ENCODE peak calls at places on chromosomes 1 and 21, in nine cellular contexts. T is CD4-positive, alpha-beta T cell; E is ELF-1; J is fibroblast of the conjunctiva; W is renal cortical epithelial cell; A is A172; Q is kidney epithelial cell; S is DMS153; V is MCF 10A. L is an unnamed sample.

GRCh38 chr1:232508161-232508661 is 121.7 kb downstream of the SIPA1L2 start:
- DNase-seq in T (no peak), E (no peak), J (no peak), W (no peak), A (no peak), Q (no peak), S (no peak), V (peak; percentile 40), L (peak; percentile 87)

GRCh38 chr1:229204863-229205777 is 65.8 kb upstream of the RAB4A start:
- DNase-seq in T (no peak), E (no peak), J (peak; percentile 87), W (peak; percentile 30), A (no peak), Q (no peak), S (no peak), V (no peak), L (no peak)

GRCh38 chr1:151680812-151681211 is 35.8 kb downstream of the CELF3 start:
- DNase-seq in T (no peak), E (no peak), J (peak; percentile 61), W (peak; percentile 95), A (peak; percentile 100), Q (peak; percentile 80), S (no peak), V (peak; percentile 80), L (no peak)

GRCh38 chr1:151612506-151613274 is 840 bp downstream of the SNX27 start:
- DNase-seq in T (peak; percentile 12), E (peak; percentile 14), J (no peak), W (no peak), A (peak; percentile 37), Q (no peak), S (no peak), V (no peak), L (no peak)

GRCh38 chr1:162360237-162360873 is 16.3 kb downstream of the SPATA46 start:
- DNase-seq in T (no peak), E (no peak), J (no peak), W (no peak), A (no peak), Q (no peak), S (no peak), V (no peak), L (no peak)

GRCh38 chr1:166836733-166837132 is 2.5 kb upstream of the POGK start:
- DNase-seq in T (no peak), E (no peak), J (no peak), W (peak; percentile 31), A (no peak), Q (no peak), S (no peak), V (peak; percentile 28), L (no peak)

GRCh38 chr21:41583274-41583790 is 75.4 kb upstream of the TMPRSS2 start:
- DNase-seq in T (no peak), E (peak; percentile 65), J (no peak), W (peak; percentile 79), A (no peak), Q (no peak), S (no peak), V (no peak), L (no peak)

GRCh38 chr1:171581766-171582165 is 40.3 kb upstream of the MYOCOS start:
- DNase-seq in T (no peak), E (no peak), J (no peak), W (no peak), A (no peak), Q (no peak), S (no peak), V (no peak), L (no peak)

GRCh38 chr1:151314137-151314875 is 12.9 kb downstream of the PI4KB start:
- DNase-seq in T (no peak), E (no peak), J (peak; percentile 81), W (peak; percentile 72), A (peak; percentile 98), Q (peak; percentile 21), S (no peak), V (peak; percentile 78), L (peak; percentile 98)

GRCh38 chr1:209389258-209389657 is 194.3 kb upstream of the CAMK1G start:
- DNase-seq in T (no peak), E (no peak), J (no peak), W (peak; percentile 100), A (peak; percentile 99), Q (peak; percentile 99), S (no peak), V (peak; percentile 99), L (no peak)

GRCh38 chr1:100734716-100735115 is 15.2 kb downstream of the VCAM1 start:
- DNase-seq in T (no peak), E (no peak), J (no peak), W (peak; percentile 95), A (peak; percentile 87), Q (peak; percentile 34), S (no peak), V (no peak), L (no peak)

GRCh38 chr1:66436378-66437135 is 97.4 kb upstream of the SGIP1 start:
- DNase-seq in T (peak; percentile 18), E (peak; percentile 21), J (peak; percentile 44), W (peak; percentile 96), A (peak; percentile 57), Q (peak; percentile 62), S (no peak), V (peak; percentile 89), L (no peak)

GRCh38 chr21:39073717-39074116 is 109.5 kb downstream of the PSMG1 start:
- DNase-seq in T (no peak), E (no peak), J (peak; percentile 76), W (no peak), A (no peak), Q (no peak), S (no peak), V (no peak), L (peak; percentile 44)

GRCh38 chr1:27544818-27545612 is 55.0 kb upstream of the WASF2 start:
- DNase-seq in T (no peak), E (no peak), J (peak; percentile 47), W (peak; percentile 47), A (no peak), Q (no peak), S (no peak), V (no peak), L (no peak)

GRCh38 chr1:1763657-1764621 is 14.3 kb downstream of the NADK start:
- DNase-seq in T (no peak), E (peak; percentile 19), J (no peak), W (no peak), A (no peak), Q (no peak), S (no peak), V (peak; percentile 98), L (peak; percentile 71)

GRCh38 chr1:25562101-25562927 is 18.9 kb downstream of the LDLRAP1 start:
- DNase-seq in T (peak; percentile 91), E (no peak), J (no peak), W (no peak), A (no peak), Q (no peak), S (peak; percentile 83), V (peak; percentile 40), L (peak; percentile 11)

GRCh38 chr1:152777510-152778137 is 2.7 kb downstream of the LCE1F start:
- DNase-seq in T (no peak), E (peak; percentile 10), J (no peak), W (no peak), A (peak; percentile 20), Q (no peak), S (no peak), V (peak; percentile 75), L (no peak)

GRCh38 chr1:67307251-67308060 is at the start of gene IL12RB2:
- DNase-seq in T (no peak), E (peak; percentile 11), J (no peak), W (no peak), A (no peak), Q (no peak), S (no peak), V (no peak), L (no peak)

GRCh38 chr1:244302889-244303609 is 148.7 kb downstream of the ADSS2 start:
- DNase-seq in T (no peak), E (peak; percentile 76), J (no peak), W (peak; percentile 89), A (peak; percentile 95), Q (peak; percentile 74), S (peak; percentile 27), V (peak; percentile 77), L (no peak)

GRCh38 chr1:46804926-46805325 is 6.1 kb downstream of the CYP4B1 start:
- DNase-seq in T (no peak), E (no peak), J (no peak), W (peak; percentile 67), A (no peak), Q (no peak), S (no peak), V (peak; percentile 75), L (no peak)

GRCh38 chr1:7606096-7606495 is 165.0 kb upstream of the VAMP3 start:
- DNase-seq in T (no peak), E (no peak), J (no peak), W (no peak), A (no peak), Q (no peak), S (no peak), V (no peak), L (no peak)

GRCh38 chr1:77473690-77474089 is 191.9 kb downstream of the AK5 start:
- DNase-seq in T (no peak), E (no peak), J (peak; percentile 70), W (peak; percentile 89), A (peak; percentile 56), Q (peak; percentile 58), S (no peak), V (peak; percentile 81), L (no peak)

GRCh38 chr21:32735524-32735923 is 7.7 kb upstream of the SYNJ1 start:
- DNase-seq in T (no peak), E (no peak), J (no peak), W (no peak), A (no peak), Q (no peak), S (no peak), V (no peak), L (no peak)

GRCh38 chr1:187264995-187265602 is 436.4 kb downstream of the PLA2G4A start:
- DNase-seq in T (no peak), E (peak; percentile 27), J (peak; percentile 40), W (peak; percentile 43), A (peak; percentile 87), Q (no peak), S (peak; percentile 81), V (peak; percentile 85), L (peak; percentile 82)

GRCh38 chr21:40507978-40508377 is 339.0 kb downstream of the DSCAM start:
- DNase-seq in T (no peak), E (no peak), J (no peak), W (no peak), A (no peak), Q (no peak), S (peak; percentile 1), V (peak; percentile 63), L (no peak)

GRCh38 chr1:198449727-198450433 is 90.6 kb downstream of the ATP6V1G3 start:
- DNase-seq in T (no peak), E (no peak), J (no peak), W (peak; percentile 47), A (peak; percentile 63), Q (no peak), S (no peak), V (peak; percentile 43), L (no peak)

GRCh38 chr1:205678286-205679111 is 1.8 kb downstream of the SLC45A3 start:
- DNase-seq in T (no peak), E (no peak), J (no peak), W (no peak), A (no peak), Q (no peak), S (no peak), V (no peak), L (no peak)

GRCh38 chr1:157363660-157364140 is 188.6 kb downstream of the FCRL5 start:
- DNase-seq in T (no peak), E (peak; percentile 42), J (peak; percentile 21), W (peak; percentile 47), A (peak; percentile 21), Q (no peak), S (no peak), V (peak; percentile 73), L (peak; percentile 19)

GRCh38 chr1:26289158-26290059 is 9.5 kb downstream of the SH3BGRL3 start:
- DNase-seq in T (no peak), E (no peak), J (no peak), W (peak; percentile 36), A (no peak), Q (no peak), S (no peak), V (no peak), L (peak; percentile 65)

GRCh38 chr1:209547626-209548025 is 35.9 kb upstream of the CAMK1G start:
- DNase-seq in T (no peak), E (no peak), J (no peak), W (no peak), A (no peak), Q (no peak), S (no peak), V (no peak), L (no peak)

GRCh38 chr1:61504305-61504704 is 220.6 kb downstream of the TM2D1 start:
- DNase-seq in T (no peak), E (no peak), J (no peak), W (no peak), A (no peak), Q (no peak), S (no peak), V (no peak), L (no peak)

L was measured in pons.